ENCODE peak calls at places on chromosomes 13 and 19, in nine cellular contexts. H is fibroblast of mammary gland, Q is NCI-H1417, B is T-helper 9 cell, T is iPS-NIHi11, R is posterior cingulate gyrus, Z is GM06990, V is AG08396, O is EL. E is an unnamed sample.
A peak's percentile ranks its signal among the peaks of the same experiment; 100 is the strongest.

GRCh38 chr19:55340784-55341147 is 1.1 kb downstream of the KMT5C start:
- DNase-seq in H (no peak), Q (no peak), B (no peak), T (no peak), R (peak; percentile 10), Z (no peak), V (no peak), O (no peak), E (no peak)

GRCh38 chr13:24208314-24208713 is 47.8 kb downstream of the SPATA13 start:
- DNase-seq in H (peak; percentile 95), Q (no peak), B (no peak), T (no peak), R (no peak), Z (no peak), V (peak; percentile 62), O (peak; percentile 81), E (no peak)

GRCh38 chr13:74114641-74115040 is 19.6 kb downstream of the KLF12 start:
- DNase-seq in H (no peak), Q (no peak), B (no peak), T (no peak), R (no peak), Z (no peak), V (no peak), O (no peak), E (no peak)

GRCh38 chr19:17171874-17172273 is 43.3 kb upstream of the USE1 start:
- DNase-seq in H (no peak), Q (no peak), B (no peak), T (no peak), R (no peak), Z (no peak), V (no peak), O (no peak), E (no peak)

GRCh38 chr13:33188093-33188882 is 97.3 kb downstream of the STARD13 start:
- DNase-seq in H (peak; percentile 61), Q (no peak), B (no peak), T (no peak), R (no peak), Z (peak; percentile 74), V (no peak), O (peak; percentile 46), E (no peak)

GRCh38 chr13:97629601-97630272 is 195.8 kb downstream of the RAP2A start:
- DNase-seq in H (no peak), Q (peak; percentile 94), B (no peak), T (peak; percentile 19), R (peak; percentile 22), Z (no peak), V (no peak), O (no peak), E (peak; percentile 42)

GRCh38 chr19:23554548-23554947 is 132.5 kb downstream of the ZNF675 start:
- DNase-seq in H (no peak), Q (no peak), B (no peak), T (no peak), R (no peak), Z (no peak), V (no peak), O (peak; percentile 94), E (no peak)

GRCh38 chr13:70568571-70568970 is 460.3 kb upstream of the KLHL1 start:
- DNase-seq in H (peak; percentile 42), Q (peak; percentile 58), B (no peak), T (peak; percentile 55), R (no peak), Z (no peak), V (peak; percentile 2), O (peak; percentile 2), E (no peak)

GRCh38 chr13:50994651-50995050 is 85.1 kb downstream of the RNASEH2B start:
- DNase-seq in H (no peak), Q (no peak), B (no peak), T (no peak), R (no peak), Z (no peak), V (no peak), O (no peak), E (no peak)

GRCh38 chr19:7924651-7925170 is 1.2 kb downstream of the CTXN1 start:
- DNase-seq in H (no peak), Q (no peak), B (no peak), T (no peak), R (no peak), Z (peak; percentile 18), V (no peak), O (no peak), E (no peak)

GRCh38 chr19:18856385-18857126 is 24.8 kb downstream of the UPF1 start:
- DNase-seq in H (peak; percentile 71), Q (no peak), B (no peak), T (peak; percentile 68), R (peak; percentile 71), Z (no peak), V (peak; percentile 75), O (no peak), E (no peak)

GRCh38 chr19:33486936-33487793 is 34.4 kb downstream of the PEPD start:
- DNase-seq in H (no peak), Q (no peak), B (no peak), T (no peak), R (peak; percentile 39), Z (no peak), V (no peak), O (no peak), E (no peak)

GRCh38 chr13:45436953-45437352 is 18.8 kb upstream of the SLC25A30 start:
- DNase-seq in H (no peak), Q (no peak), B (no peak), T (no peak), R (no peak), Z (no peak), V (no peak), O (no peak), E (no peak)

GRCh38 chr13:99200433-99201167 is at the start of gene UBAC2:
- DNase-seq in H (peak; percentile 91), Q (peak; percentile 99), B (peak; percentile 93), T (peak; percentile 98), R (peak; percentile 89), Z (peak; percentile 99), V (peak; percentile 100), O (peak; percentile 93), E (peak; percentile 93)

GRCh38 chr13:67549331-67549730 is 319.2 kb upstream of the PCDH9 start:
- DNase-seq in H (peak; percentile 68), Q (no peak), B (no peak), T (no peak), R (no peak), Z (no peak), V (no peak), O (no peak), E (no peak)

E was measured in lung.